ENCODE peak calls at places on chromosomes 1 and 21, in nine cellular contexts. F, B, L, J, Y, G, D, K and U are unnamed samples.

GRCh38 chr21:30014883-30015282 is 75.1 kb upstream of the GRIK1 start:
- DNase-seq in K (no peak), D (no peak), G (no peak), B (no peak), Y (no peak), F (no peak), J (no peak), L (no peak), U (no peak)

GRCh38 chr1:84853743-84854721 is 39.0 kb downstream of the LPAR3 start:
- DNase-seq in D (no peak), L (peak), F (no peak), K (no peak), B (no peak), Y (peak), J (peak), G (peak), U (no peak)

GRCh38 chr1:203673550-203674411 is 47.1 kb downstream of the ATP2B4 start:
- DNase-seq in L (peak), J (peak), F (peak), B (no peak), K (peak), G (peak), D (peak), Y (peak), U (no peak)

GRCh38 chr21:41369105-41369914 is 7.5 kb downstream of the MX2 start:
- DNase-seq in F (no peak), L (no peak), Y (no peak), G (no peak), D (no peak), J (no peak), B (peak), K (peak), U (no peak)

GRCh38 chr1:2168535-2168934 is 26.0 kb downstream of the FAAP20 start:
- DNase-seq in F (no peak), L (no peak), K (no peak), B (no peak), J (no peak), G (no peak), Y (no peak), D (no peak), U (no peak)

GRCh38 chr1:162305969-162306368 is 70.7 kb downstream of the SPATA46 start:
- DNase-seq in F (no peak), Y (peak), L (peak), K (no peak), B (no peak), D (no peak), G (no peak), J (peak), U (no peak)

GRCh38 chr1:186566140-186566850 is 105.4 kb upstream of the PDC start:
- DNase-seq in F (no peak), L (no peak), D (no peak), Y (peak), K (no peak), B (no peak), J (no peak), G (no peak), U (no peak)

GRCh38 chr21:37921091-37921490 is 4.8 kb upstream of the KCNJ6 start:
- DNase-seq in Y (no peak), K (no peak), J (no peak), B (no peak), D (no peak), F (no peak), G (no peak), L (peak), U (no peak)

GRCh38 chr1:86325264-86325663 is 70.9 kb downstream of the ODF2L start:
- DNase-seq in L (no peak), F (no peak), D (no peak), Y (no peak), K (no peak), G (no peak), J (no peak), B (no peak), U (no peak)

GRCh38 chr1:9768983-9769382 is 54.8 kb downstream of the CLSTN1 start:
- DNase-seq in B (no peak), G (no peak), Y (no peak), K (no peak), J (no peak), D (no peak), L (no peak), F (no peak), U (no peak)

GRCh38 chr1:107787299-107787698 is 177.7 kb downstream of the VAV3 start:
- DNase-seq in F (no peak), K (no peak), B (no peak), G (no peak), J (no peak), Y (peak), D (peak), L (peak), U (no peak)

GRCh38 chr1:183022202-183023145 is 746 bp upstream of the LAMC1 start:
- DNase-seq in K (peak), L (peak), G (no peak), B (peak), D (peak), F (peak), J (peak), Y (peak), U (peak)